ENCODE peak calls at places on chromosomes 12 and 14, in seven cellular contexts. G, I, S, O, R, W and A are unnamed samples.

GRCh38 chr12:42421844-42422779 is 96.1 kb downstream of the PPHLN1 start:
- DNase-seq in O (no peak), W (no peak), R (no peak), S (peak; percentile 90), I (no peak), G (no peak), A (no peak)

GRCh38 chr14:68514611-68515194 is 278.2 kb downstream of the ZFP36L1 start:
- DNase-seq in O (no peak), R (no peak), G (no peak), W (no peak), S (no peak), I (no peak), A (no peak)

GRCh38 chr14:92644601-92645515 is 103.6 kb downstream of the LGMN start:
- DNase-seq in O (no peak), S (no peak), G (no peak), W (no peak), I (no peak), R (no peak), A (no peak)

GRCh38 chr12:114168061-114168460 is 201.9 kb upstream of the RBM19 start:
- DNase-seq in G (no peak), S (peak; percentile 48), O (no peak), I (no peak), W (no peak), R (no peak), A (no peak)

GRCh38 chr12:58882796-58883195 is 37.5 kb downstream of the LRIG3 start:
- DNase-seq in R (no peak), S (no peak), W (no peak), I (no peak), G (no peak), O (no peak), A (no peak)

GRCh38 chr12:110754101-110754793 is 11.6 kb upstream of the PPP1CC start:
- DNase-seq in O (no peak), W (no peak), S (no peak), G (no peak), I (no peak), R (no peak), A (no peak)

GRCh38 chr12:62866451-62867082 is 68.4 kb downstream of the PPM1H start:
- DNase-seq in G (no peak), O (no peak), W (no peak), S (peak; percentile 77), I (no peak), R (no peak), A (no peak)

GRCh38 chr12:4027412-4027811 is 154.2 kb upstream of the PARP11 start:
- DNase-seq in G (peak; percentile 66), I (no peak), R (no peak), O (no peak), W (no peak), S (peak; percentile 7), A (no peak)

GRCh38 chr14:98548071-98548686 is 723.8 kb downstream of the BCL11B start:
- DNase-seq in G (no peak), I (no peak), R (no peak), W (no peak), O (no peak), S (no peak), A (no peak)

GRCh38 chr12:94873368-94874085 is 130.0 kb downstream of the NDUFA12 start:
- DNase-seq in R (no peak), O (no peak), I (peak; percentile 28), G (no peak), S (no peak), W (no peak), A (no peak)

GRCh38 chr12:113159937-113160336 is 10.4 kb downstream of the CFAP73 start:
- DNase-seq in O (no peak), G (no peak), W (no peak), R (peak; percentile 18), I (no peak), S (no peak), A (no peak)

GRCh38 chr14:29741909-29742401 is 185.7 kb downstream of the PRKD1 start:
- DNase-seq in O (no peak), R (no peak), G (no peak), S (peak; percentile 57), W (peak; percentile 70), I (no peak), A (no peak)

GRCh38 chr12:29580971-29581370 is 83.5 kb upstream of the OVCH1 start:
- DNase-seq in O (no peak), I (no peak), G (no peak), W (no peak), R (no peak), S (peak; percentile 33), A (no peak)

GRCh38 chr12:83074495-83074894 is 387.8 kb downstream of the TMTC2 start:
- DNase-seq in R (no peak), I (no peak), W (no peak), G (no peak), O (no peak), S (no peak), A (no peak)

GRCh38 chr14:104216457-104216856 is 78.1 kb downstream of the KIF26A start:
- DNase-seq in O (no peak), I (no peak), G (no peak), W (no peak), R (peak; percentile 33), S (no peak), A (peak; percentile 43)

GRCh38 chr14:64293976-64294671 is at the start of gene ESR2:
- DNase-seq in R (peak; percentile 60), S (peak; percentile 36), O (no peak), W (peak; percentile 66), I (peak; percentile 31), G (peak; percentile 75), A (peak; percentile 57)

GRCh38 chr14:91021991-91022621 is 38.3 kb downstream of the RPS6KA5 start:
- DNase-seq in G (no peak), O (no peak), R (no peak), I (no peak), W (no peak), S (no peak), A (no peak)

GRCh38 chr14:103057028-103057371 is 349 bp downstream of the CDC42BPB start:
- DNase-seq in S (no peak), G (peak; percentile 57), O (no peak), W (no peak), R (no peak), I (no peak), A (no peak)

GRCh38 chr12:111655356-111655755 is 30.4 kb downstream of the BRAP start:
- DNase-seq in O (no peak), I (no peak), G (no peak), S (no peak), R (no peak), W (no peak), A (no peak)

GRCh38 chr12:48796976-48797375 is 8.1 kb upstream of the ADCY6 start:
- DNase-seq in R (no peak), O (no peak), S (no peak), I (no peak), W (no peak), G (no peak), A (no peak)

GRCh38 chr12:108691154-108691994 is 39.9 kb downstream of the CORO1C start:
- DNase-seq in W (peak; percentile 98), R (peak; percentile 95), I (peak; percentile 80), S (peak; percentile 99), O (peak; percentile 86), G (peak; percentile 92), A (peak; percentile 93)
- H3K4me1 ChIP-seq in W (peaks cover 40% of the 10 kb centered on the region), R (peaks cover 75% of the 10 kb centered on the region), I (peaks cover 57% of the 10 kb centered on the region), S (peaks cover 35% of the 10 kb centered on the region), O (peaks cover 36% of the 10 kb centered on the region), G (peaks cover 7% of the 10 kb centered on the region), A (peaks cover 15% of the 10 kb centered on the region)

GRCh38 chr12:64671682-64672081 is 61.4 kb downstream of the RASSF3 start:
- DNase-seq in O (no peak), R (no peak), S (no peak), I (no peak), W (no peak), G (no peak), A (no peak)

GRCh38 chr12:64670856-64671639 is 60.8 kb downstream of the RASSF3 start:
- DNase-seq in R (no peak), W (peak; percentile 63), S (peak; percentile 69), O (peak; percentile 59), G (peak; percentile 74), I (peak; percentile 54), A (no peak)

GRCh38 chr12:64672925-64673409 is 62.7 kb downstream of the RASSF3 start:
- DNase-seq in O (peak; percentile 56), R (peak; percentile 66), G (peak; percentile 91), S (peak; percentile 66), I (peak; percentile 84), W (peak; percentile 79), A (peak; percentile 60)

GRCh38 chr12:64669270-64669842 is 59.1 kb downstream of the RASSF3 start:
- DNase-seq in R (peak; percentile 80), W (peak; percentile 63), G (peak; percentile 78), I (peak; percentile 73), O (no peak), S (peak; percentile 11), A (peak; percentile 77)

GRCh38 chr12:64670039-64670438 is 59.7 kb downstream of the RASSF3 start:
- DNase-seq in I (no peak), G (no peak), O (no peak), R (no peak), S (no peak), W (no peak), A (no peak)
- TF ChIP-seq POLR2A in I (no peak), G (no peak), O (no peak), R (no peak), S (no peak), W (peak; percentile 2), A (no peak)

DNA sequence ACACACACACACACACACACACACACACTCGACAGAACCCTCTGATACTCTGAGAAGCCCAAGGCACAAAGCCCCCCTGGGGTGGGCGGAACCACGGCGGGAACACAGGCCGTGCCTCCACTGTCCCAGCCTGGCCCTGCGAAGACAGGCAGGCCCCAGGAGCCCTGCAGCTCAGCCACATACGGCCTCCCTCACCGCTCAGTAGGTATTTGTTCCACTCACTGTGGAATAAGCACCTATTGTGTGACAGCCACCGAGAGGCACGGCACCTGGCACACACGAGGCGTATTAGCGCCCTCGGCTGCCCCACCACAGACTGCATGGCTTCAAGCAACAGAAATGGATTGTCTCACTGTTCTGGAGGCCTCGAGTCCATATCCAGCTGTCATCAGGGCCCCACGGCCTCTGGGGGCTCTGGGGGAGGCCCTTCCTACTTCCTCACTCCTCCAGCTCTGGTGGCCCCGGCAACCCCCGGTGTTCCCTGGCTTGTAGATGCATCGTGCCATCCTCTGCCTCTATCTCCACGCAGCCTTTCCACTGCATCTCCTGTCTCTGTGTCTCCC is 66.3 kb downstream of the NCOR2 start:
- DNase-seq in W (no peak), S (no peak), O (no peak), R (peak; percentile 60), I (no peak), G (no peak), A (no peak)
- H3K4me1 ChIP-seq in W (peaks cover 26% of the 10 kb centered on the region), S (peaks cover 34% of the 10 kb centered on the region), O (peaks cover 23% of the 10 kb centered on the region), R (peaks cover 79% of the 10 kb centered on the region), I (peaks cover 71% of the 10 kb centered on the region), G (peaks cover 6% of the 10 kb centered on the region), A (no peaks in the 10 kb centered on the region)

GRCh38 chr12:109156586-109156985 is 40.2 kb downstream of the ACACB start:
- DNase-seq in W (no peak), I (no peak), O (no peak), S (no peak), G (no peak), R (no peak), A (peak; percentile 41)

GRCh38 chr12:109156036-109156435 is 39.6 kb downstream of the ACACB start:
- DNase-seq in O (no peak), R (no peak), S (no peak), G (no peak), I (no peak), W (no peak), A (no peak)

GRCh38 chr12:109157986-109158385 is 41.6 kb downstream of the ACACB start:
- DNase-seq in I (no peak), W (peak; percentile 23), R (no peak), G (no peak), O (no peak), S (no peak), A (no peak)

GRCh38 chr12:109153711-109154434 is 37.5 kb downstream of the ACACB start:
- DNase-seq in G (no peak), W (peak; percentile 49), S (no peak), O (no peak), I (peak; percentile 24), R (no peak), A (peak; percentile 73)

GRCh38 chr12:109154485-109155438 is 38.4 kb downstream of the ACACB start:
- DNase-seq in G (peak; percentile 91), R (peak; percentile 91), O (peak; percentile 87), S (peak; percentile 53), I (peak; percentile 85), W (peak; percentile 87), A (peak; percentile 91)
- TF ChIP-seq POLR2A in G (peak; percentile 10), R (no peak), O (peak; percentile 27), S (no peak), I (no peak), W (peak; percentile 80), A (peak; percentile 49)